ENCODE peak calls at places on chromosomes 1 and 21, in eight cellular contexts. E is fibroblast of lung, G is BJ, Q is H1, B is AG10803, W is GM12878, M is lower leg skin, R is endodermal cell. U is an unnamed sample.

GRCh38 chr21:46217511-46218196 is 10.9 kb downstream of the LSS start:
- DNase-seq in E (no peak), G (no peak), Q (no peak), B (no peak), W (no peak), M (no peak), R (peak; percentile 30), U (no peak)

GRCh38 chr1:222464841-222465210 is 83.1 kb downstream of the HHIPL2 start:
- DNase-seq in E (peak; percentile 51), G (peak; percentile 10), Q (peak; percentile 80), B (peak; percentile 71), W (peak; percentile 61), M (no peak), R (peak; percentile 83), U (no peak)

GRCh38 chr1:229203030-229203751 is 67.7 kb upstream of the RAB4A start:
- DNase-seq in E (peak; percentile 60), G (no peak), Q (peak; percentile 82), B (peak; percentile 66), W (no peak), M (no peak), R (peak; percentile 97), U (no peak)

GRCh38 chr1:17558954-17559617 is 19.6 kb downstream of the ARHGEF10L start:
- DNase-seq in E (no peak), G (no peak), Q (no peak), B (no peak), W (no peak), M (no peak), R (peak; percentile 42), U (no peak)

GRCh38 chr1:186876436-186876835 is 47.7 kb downstream of the PLA2G4A start:
- DNase-seq in E (no peak), G (no peak), Q (no peak), B (peak; percentile 32), W (no peak), M (no peak), R (no peak), U (no peak)

GRCh38 chr1:213984387-213985180 is 3.2 kb upstream of the PROX1 start:
- DNase-seq in E (no peak), G (no peak), Q (no peak), B (no peak), W (no peak), M (no peak), R (peak; percentile 89), U (no peak)

GRCh38 chr1:32947669-32948068 is 16.9 kb downstream of the RNF19B start:
- DNase-seq in E (no peak), G (no peak), Q (no peak), B (no peak), W (no peak), M (no peak), R (no peak), U (no peak)

GRCh38 chr1:21963477-21964217 is 13.2 kb upstream of the CELA3B start:
- DNase-seq in E (peak; percentile 40), G (no peak), Q (peak; percentile 99), B (peak; percentile 54), W (peak; percentile 26), M (peak; percentile 96), R (peak; percentile 98), U (peak; percentile 69)

GRCh38 chr1:159843459-159843858 is 16.8 kb downstream of the SLAMF8 start:
- DNase-seq in E (peak; percentile 25), G (no peak), Q (no peak), B (no peak), W (no peak), M (no peak), R (no peak), U (no peak)

DNA sequence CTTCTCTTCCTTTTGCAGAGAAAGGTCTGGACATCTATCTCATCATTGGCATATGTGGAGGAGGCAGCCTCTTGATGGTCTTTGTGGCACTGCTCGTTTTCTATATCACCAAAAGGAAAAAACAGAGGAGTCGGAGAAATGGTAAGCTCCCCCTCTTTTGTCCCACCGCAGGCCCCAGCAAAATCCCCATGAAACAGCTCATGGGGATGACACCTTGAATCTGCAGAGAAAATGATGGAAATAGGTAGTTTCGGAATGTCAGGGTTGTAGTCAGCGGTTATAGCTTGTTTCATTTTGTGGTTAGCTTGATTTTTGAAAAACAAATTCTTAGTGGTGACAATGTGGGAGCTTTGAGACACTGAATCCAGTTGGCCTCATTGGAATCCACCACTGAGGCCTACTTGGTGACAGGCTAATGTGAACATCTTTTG is 10.3 kb downstream of the CD2 start:
- DNase-seq in E (no peak), G (no peak), Q (no peak), B (no peak), W (peak; percentile 37), M (no peak), R (no peak), U (no peak)
- TF ChIP-seq CTCF in E (no peak), G (no peak), Q (no peak), B (no peak), W (no peak), M (no peak), R (peak; percentile 19), U (no peak)

GRCh38 chr1:219317762-219318353 is 144.2 kb downstream of the LYPLAL1 start:
- DNase-seq in E (peak; percentile 42), G (no peak), Q (no peak), B (no peak), W (no peak), M (no peak), R (peak; percentile 70), U (no peak)
- TF ChIP-seq CTCF in E (no peak), G (peak; percentile 20), Q (peak; percentile 78), B (peak; percentile 22), W (peak; percentile 48), M (no peak), R (peak; percentile 77), U (no peak)

DNA sequence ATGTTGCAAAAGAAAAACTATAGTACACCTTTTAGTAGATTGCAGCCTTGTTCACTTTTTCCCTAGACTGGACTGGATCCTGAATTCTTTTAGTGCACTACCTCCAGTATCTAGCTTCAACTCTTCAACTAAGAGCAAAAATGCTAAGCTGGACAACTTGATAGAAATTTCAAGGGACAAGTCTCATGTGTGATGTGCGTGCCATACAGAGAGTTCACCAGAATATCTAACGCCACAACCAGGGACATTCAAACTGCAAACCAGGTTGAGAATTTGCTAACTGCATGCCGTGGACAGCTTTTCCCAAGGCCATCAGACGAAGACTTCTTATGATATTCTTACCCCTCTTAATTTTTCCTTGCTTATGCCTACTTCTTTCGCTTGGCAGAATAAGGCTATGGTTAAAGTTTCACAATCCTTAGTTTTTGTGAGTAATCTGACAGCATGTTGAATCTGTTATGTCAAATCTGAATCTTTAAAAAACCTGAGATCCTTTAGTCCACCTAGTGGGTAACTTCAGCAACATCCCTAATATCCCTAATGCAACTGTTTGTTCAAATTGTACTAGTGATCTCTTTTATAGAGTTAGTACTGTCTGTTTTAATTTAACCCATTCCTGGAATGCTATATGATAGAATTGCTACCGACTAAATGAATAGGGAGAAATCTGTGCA is 66.4 kb downstream of the DDAH1 start:
- DNase-seq in E (peak; percentile 53), G (no peak), Q (no peak), B (peak; percentile 73), W (no peak), M (no peak), R (no peak), U (no peak)
- TF ChIP-seq CTCF in E (peak; percentile 51), G (peak; percentile 41), Q (peak; percentile 19), B (peak; percentile 69), W (no peak), M (no peak), R (peak; percentile 68), U (no peak)

GRCh38 chr1:64243757-64244080 is 40.3 kb downstream of the UBE2U start:
- DNase-seq in E (no peak), G (no peak), Q (no peak), B (no peak), W (no peak), M (no peak), R (peak; percentile 49), U (no peak)

GRCh38 chr1:64245495-64245894 is 42.1 kb downstream of the UBE2U start:
- DNase-seq in E (no peak), G (no peak), Q (no peak), B (no peak), W (no peak), M (no peak), R (peak; percentile 60), U (no peak)

GRCh38 chr1:64251971-64252370 is 48.5 kb downstream of the UBE2U start:
- DNase-seq in E (no peak), G (no peak), Q (no peak), B (no peak), W (no peak), M (no peak), R (peak; percentile 73), U (no peak)

GRCh38 chr1:64246294-64246917 is 43.0 kb downstream of the UBE2U start:
- DNase-seq in E (peak; percentile 34), G (no peak), Q (no peak), B (peak; percentile 51), W (no peak), M (no peak), R (no peak), U (no peak)

DNA sequence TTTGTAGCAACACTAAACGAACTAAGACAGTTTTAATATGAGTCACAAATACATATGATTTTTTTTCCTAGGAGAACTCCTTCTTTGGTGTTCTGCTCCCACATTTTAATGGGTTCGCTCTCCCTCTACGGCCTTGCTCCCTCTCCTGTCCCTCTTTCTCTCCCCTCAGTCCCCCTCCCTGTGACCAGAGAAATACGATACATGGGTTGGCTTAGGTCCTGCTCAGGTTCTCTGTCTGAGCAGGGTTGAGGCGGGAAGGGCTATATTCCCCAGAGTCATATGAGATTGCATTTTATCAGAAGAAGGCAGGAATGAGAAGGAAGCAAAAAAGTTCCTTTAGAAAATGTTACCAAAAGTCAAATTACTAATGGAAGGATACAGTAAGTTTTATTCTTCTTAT is 44.6 kb downstream of the UBE2U start:
- DNase-seq in E (no peak), G (no peak), Q (no peak), B (no peak), W (no peak), M (no peak), R (no peak), U (no peak)
- TF ChIP-seq CTCF in E (no peak), G (no peak), Q (no peak), B (no peak), W (no peak), M (no peak), R (no peak), U (no peak)

U was measured in CD14-positive monocyte.